ENCODE peak calls at places on chromosomes 5 and 9, in five cellular contexts. G, V, O, I and X are unnamed samples.

GRCh38 chr9:96620832-96621269 is 1.2 kb upstream of the CDC14B start:
- DNase-seq in G (peak; percentile 46), V (peak; percentile 34), O (peak; percentile 51), I (no peak), X (peak; percentile 48)

GRCh38 chr9:100725376-100725775 is 147.5 kb downstream of the CAVIN4 start:
- DNase-seq in G (no peak), V (no peak), O (no peak), I (no peak), X (no peak)

GRCh38 chr9:133396952-133397351 is 20.8 kb downstream of the STKLD1 start:
- DNase-seq in G (peak; percentile 82), V (no peak), O (no peak), I (no peak), X (no peak)

GRCh38 chr9:121299467-121300282 is 31.7 kb downstream of the GSN start:
- DNase-seq in G (peak; percentile 23), V (no peak), O (no peak), I (no peak), X (no peak)

GRCh38 chr9:92506184-92506857 is 24.0 kb upstream of the ASPN start:
- DNase-seq in G (no peak), V (no peak), O (no peak), I (no peak), X (no peak)

GRCh38 chr5:143004361-143004802 is 234.2 kb downstream of the ARHGAP26 start:
- DNase-seq in G (no peak), V (no peak), O (no peak), I (no peak), X (no peak)

GRCh38 chr5:124902097-124902821 is 155.8 kb upstream of the ZNF608 start:
- DNase-seq in G (no peak), V (no peak), O (no peak), I (peak; percentile 92), X (no peak)

GRCh38 chr9:109466623-109467590 is 31.2 kb downstream of the PTPN3 start:
- DNase-seq in G (no peak), V (no peak), O (no peak), I (no peak), X (no peak)

GRCh38 chr5:27252911-27253310 is 214.5 kb upstream of the CDH9 start:
- DNase-seq in G (no peak), V (no peak), O (no peak), I (peak; percentile 1), X (no peak)

GRCh38 chr9:21555911-21556310 is 73.8 kb upstream of the IFNE start:
- DNase-seq in G (no peak), V (no peak), O (no peak), I (no peak), X (no peak)

GRCh38 chr9:78023003-78023741 is 8.4 kb downstream of the GNAQ start:
- DNase-seq in G (no peak), V (no peak), O (peak; percentile 64), I (no peak), X (no peak)

GRCh38 chr5:37900692-37901091 is 60.9 kb upstream of the GDNF start:
- DNase-seq in G (peak; percentile 32), V (no peak), O (peak; percentile 29), I (no peak), X (no peak)

GRCh38 chr5:42750507-42750906 is 6.1 kb upstream of the CCDC152 start:
- DNase-seq in G (no peak), V (no peak), O (no peak), I (no peak), X (no peak)

GRCh38 chr5:119397518-119398380 is 41.9 kb downstream of the TNFAIP8 start:
- DNase-seq in G (no peak), V (no peak), O (no peak), I (peak; percentile 81), X (no peak)

GRCh38 chr5:66661149-66661548 is 65.0 kb downstream of the MAST4 start:
- DNase-seq in G (no peak), V (no peak), O (no peak), I (no peak), X (no peak)

GRCh38 chr9:130847306-130848217 is 12.5 kb downstream of the ABL1 start:
- DNase-seq in G (peak; percentile 46), V (no peak), O (peak; percentile 43), I (no peak), X (no peak)

GRCh38 chr5:14187660-14188059 is 44.5 kb downstream of the TRIO start:
- DNase-seq in G (no peak), V (no peak), O (no peak), I (no peak), X (no peak)

GRCh38 chr5:138649775-138650174 is 74.6 kb upstream of the HSPA9 start:
- DNase-seq in G (no peak), V (no peak), O (no peak), I (no peak), X (no peak)

GRCh38 chr5:112583166-112583565 is 154.5 kb upstream of the APC start:
- DNase-seq in G (no peak), V (no peak), O (no peak), I (no peak), X (no peak)

DNA sequence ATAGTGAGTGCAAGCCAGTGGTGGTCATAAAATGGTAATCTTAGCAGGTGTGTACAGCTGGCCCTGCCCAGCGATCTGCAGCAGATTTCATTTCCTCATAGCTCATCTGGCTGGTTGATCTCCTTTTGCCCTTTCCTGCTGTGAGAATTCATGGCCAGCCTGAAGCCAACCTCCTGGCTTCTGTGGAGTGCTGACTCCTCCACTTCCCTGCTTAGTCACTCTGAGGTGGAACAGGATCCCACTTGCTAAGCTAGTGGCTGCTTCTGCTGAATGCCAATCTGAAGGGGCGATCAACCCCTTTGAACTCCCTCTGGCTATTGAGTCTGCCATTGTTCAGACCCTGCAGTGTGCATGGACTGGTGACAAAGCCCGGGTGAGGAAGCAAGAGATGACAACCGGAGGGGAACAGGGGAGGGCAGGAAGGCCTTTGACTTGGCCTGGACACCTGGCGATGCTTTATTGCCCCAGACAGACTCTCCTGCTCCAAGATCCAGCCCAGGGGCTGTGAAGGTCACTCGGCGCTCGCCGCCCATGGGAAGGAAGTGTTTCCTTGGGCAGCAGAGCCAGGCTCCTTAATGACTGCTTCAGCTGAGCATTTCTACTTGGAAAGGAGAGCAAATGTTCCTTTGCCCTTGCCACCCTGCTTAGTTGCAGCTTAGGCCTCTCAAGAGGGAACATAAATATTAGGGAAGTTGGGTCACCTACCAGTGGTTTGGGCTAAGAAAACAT is 341.1 kb downstream of the ZSWIM6 start:
- DNase-seq in G (no peak), V (no peak), O (no peak), I (no peak), X (no peak)
- TF ChIP-seq ATF2 in G (no peak), V (no peak), O (no peak), I (no peak), X (no peak)

GRCh38 chr5:73446631-73447233 is 1.8 kb downstream of the FOXD1 start:
- DNase-seq in G (peak; percentile 37), V (no peak), O (no peak), I (no peak), X (no peak)

GRCh38 chr5:73442960-73443627 is 5.5 kb downstream of the FOXD1 start:
- DNase-seq in G (no peak), V (no peak), O (no peak), I (no peak), X (no peak)

GRCh38 chr5:73443725-73444498 is 4.7 kb downstream of the FOXD1 start:
- DNase-seq in G (peak; percentile 82), V (peak; percentile 77), O (no peak), I (no peak), X (no peak)

GRCh38 chr5:73445708-73446630 is 2.6 kb downstream of the FOXD1 start:
- DNase-seq in G (no peak), V (no peak), O (no peak), I (no peak), X (no peak)

DNA sequence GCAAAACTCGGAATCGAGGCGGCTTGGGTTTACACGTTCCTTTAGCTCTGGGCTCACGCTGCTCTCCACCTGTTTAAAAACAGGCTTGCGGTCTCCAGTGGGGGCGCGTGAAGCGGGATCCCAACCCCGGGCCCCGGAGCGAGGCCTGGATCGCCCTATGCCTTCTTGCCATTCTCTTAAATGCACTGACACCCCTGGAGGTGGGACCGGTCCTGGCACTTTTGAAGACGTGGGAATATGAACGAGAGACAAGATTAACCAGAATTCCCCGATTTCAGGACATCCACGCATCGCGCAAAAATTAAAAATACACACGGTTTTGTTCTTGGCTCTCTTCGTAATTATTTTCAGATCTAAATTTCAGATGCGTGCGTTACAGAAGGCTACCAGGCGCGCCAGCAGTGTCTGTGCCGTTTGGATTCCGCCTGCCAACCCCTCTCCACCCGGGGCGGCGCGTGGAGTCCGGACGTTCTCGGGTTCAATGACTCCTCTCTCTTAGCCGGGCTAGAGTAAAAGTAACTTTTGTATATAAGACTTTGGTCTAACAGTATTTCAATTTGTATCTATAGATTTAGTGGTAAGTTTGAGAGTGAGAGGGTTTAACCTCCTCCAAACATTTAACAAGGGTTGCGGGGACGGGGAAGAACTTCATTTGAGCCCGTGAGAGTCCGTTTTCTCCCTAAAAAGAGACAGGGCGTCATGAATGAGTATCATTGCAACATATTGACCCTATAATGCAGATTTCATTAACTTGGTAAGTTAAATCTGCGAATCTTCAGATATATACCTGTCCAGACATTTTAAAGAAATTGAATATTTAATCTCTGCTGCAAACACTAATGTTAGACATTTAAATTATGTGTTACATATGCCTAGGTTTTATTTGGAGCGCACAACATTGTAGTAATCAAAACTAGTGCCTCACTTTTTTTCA is 3.8 kb downstream of the FOXD1 start:
- DNase-seq in G (no peak), V (no peak), O (no peak), I (no peak), X (no peak)
- TF ChIP-seq ATF2 in G (no peak), V (no peak), O (no peak), I (no peak), X (no peak)

DNA sequence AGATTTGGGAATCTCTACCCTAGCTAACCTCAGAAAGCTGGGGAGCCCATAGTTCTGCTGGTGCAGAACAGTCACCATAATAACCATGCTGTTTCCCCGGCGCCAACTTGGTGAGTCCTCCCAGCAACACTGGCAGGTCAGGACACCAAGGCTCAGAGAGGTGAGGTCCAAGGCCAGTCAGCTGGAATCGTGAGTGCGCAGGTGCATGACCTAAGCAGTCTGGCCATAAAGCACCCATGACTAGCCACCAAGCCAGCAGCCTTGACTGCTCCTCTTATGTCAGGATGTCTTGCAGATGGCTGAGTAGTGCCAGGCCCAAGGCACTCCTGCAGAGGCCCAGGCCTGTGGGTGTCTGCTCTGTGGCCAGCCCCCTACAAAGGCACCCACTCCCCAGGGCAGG is 2.6 kb downstream of the RNF44 start:
- DNase-seq in G (no peak), V (no peak), O (no peak), I (no peak), X (no peak)
- TF ChIP-seq ATF2 in G (no peak), V (no peak), O (no peak), I (no peak), X (no peak)

DNA sequence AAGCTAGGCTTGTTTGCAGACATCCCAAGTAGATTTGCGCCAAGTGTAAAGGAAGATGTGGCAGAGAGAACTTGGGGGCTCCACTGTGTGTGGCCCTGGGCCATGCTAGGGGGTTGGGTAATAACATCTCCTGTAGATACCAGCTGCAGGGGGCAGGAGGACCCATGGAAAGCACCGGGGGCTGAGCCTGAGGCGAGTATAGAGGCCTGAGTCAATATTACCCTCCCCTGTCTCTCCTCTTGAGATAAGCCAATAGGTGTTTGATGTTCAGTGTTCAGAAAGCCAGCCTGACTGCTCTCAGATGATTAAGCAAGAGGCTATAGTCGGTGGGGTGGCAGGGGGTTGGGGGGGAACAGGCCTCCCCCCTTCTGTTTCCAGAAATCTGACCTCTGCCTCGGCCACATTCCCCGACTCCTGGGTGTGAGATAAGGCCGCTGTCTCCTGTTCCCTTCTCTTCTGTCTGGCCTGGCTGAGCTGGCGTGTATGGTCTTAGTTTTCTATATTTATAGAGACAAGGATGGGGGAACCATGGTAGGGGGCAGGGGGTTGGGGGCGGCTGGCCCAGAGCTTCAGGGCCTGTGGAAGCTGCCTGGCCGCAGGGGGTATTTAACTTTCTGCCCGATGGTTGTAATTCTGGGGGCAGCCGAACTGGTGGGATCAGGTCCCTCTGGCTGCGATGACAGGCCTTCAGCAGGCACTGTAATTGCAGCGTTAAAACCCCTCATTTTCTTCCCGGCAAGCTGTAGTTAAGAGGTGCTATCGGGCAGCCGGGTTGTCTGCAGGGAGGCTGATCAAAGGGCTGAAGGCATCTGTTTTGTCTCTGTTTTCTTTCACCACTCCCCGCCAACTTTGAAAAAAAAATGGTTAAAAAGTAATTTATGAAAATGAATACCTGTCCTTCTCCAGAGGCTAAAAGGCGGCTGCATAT is 292.0 kb downstream of the NSG2 start:
- DNase-seq in G (no peak), V (no peak), O (peak; percentile 13), I (no peak), X (no peak)
- TF ChIP-seq ATF2 in G (no peak), V (no peak), O (no peak), I (no peak), X (no peak)